ENCODE peak calls at places on chromosomes 2 and 18, in eight cellular contexts. X, M, F, Q, Z, G, O and E are unnamed samples. For H3K4me1, the result is how much of the 10 kb centered on the place peaks cover.

GRCh38 chr2:51003345-51004192 is 28.4 kb downstream of the NRXN1 start:
- DNase-seq in X (no peak), M (peak), F (no peak), Q (no peak), Z (no peak), G (no peak), O (no peak), E (no peak)

GRCh38 chr2:217935245-217935879 is 67.4 kb downstream of the TNS1 start:
- DNase-seq in X (no peak), M (no peak), F (peak), Q (no peak), Z (no peak), G (peak), O (no peak), E (peak)

GRCh38 chr2:60058781-60059180 is 494.7 kb downstream of the BCL11A start:
- DNase-seq in X (no peak), M (no peak), F (no peak), Q (no peak), Z (no peak), G (no peak), O (no peak), E (no peak)

GRCh38 chr2:114040816-114041215 is 150.9 kb downstream of the ACTR3 start:
- DNase-seq in X (no peak), M (no peak), F (no peak), Q (no peak), Z (no peak), G (no peak), O (no peak), E (no peak)

GRCh38 chr2:84631047-84631446 is 114.7 kb downstream of the DNAH6 start:
- DNase-seq in X (peak), M (peak), F (no peak), Q (peak), Z (no peak), G (no peak), O (peak), E (no peak)

GRCh38 chr2:196123679-196124373 is 47.6 kb downstream of the STK17B start:
- DNase-seq in X (no peak), M (peak), F (no peak), Q (no peak), Z (no peak), G (no peak), O (no peak), E (no peak)

GRCh38 chr2:160334028-160334729 is 134.1 kb upstream of the ITGB6 start:
- DNase-seq in X (no peak), M (peak), F (no peak), Q (no peak), Z (no peak), G (no peak), O (no peak), E (no peak)

GRCh38 chr2:220297093-220297492 is 669.7 kb downstream of the SLC4A3 start:
- DNase-seq in X (no peak), M (no peak), F (no peak), Q (no peak), Z (no peak), G (no peak), O (no peak), E (no peak)

GRCh38 chr2:147017976-147018645 is 826.7 kb upstream of the ACVR2A start:
- DNase-seq in X (no peak), M (no peak), F (no peak), Q (no peak), Z (no peak), G (no peak), O (no peak), E (no peak)

GRCh38 chr18:27185025-27185763 is at the start of gene CHST9:
- DNase-seq in X (no peak), M (no peak), F (peak), Q (no peak), Z (no peak), G (no peak), O (peak), E (no peak)

GRCh38 chr2:198287706-198288105 is 483.3 kb downstream of the PLCL1 start:
- DNase-seq in X (no peak), M (no peak), F (no peak), Q (no peak), Z (no peak), G (no peak), O (no peak), E (no peak)

DNA sequence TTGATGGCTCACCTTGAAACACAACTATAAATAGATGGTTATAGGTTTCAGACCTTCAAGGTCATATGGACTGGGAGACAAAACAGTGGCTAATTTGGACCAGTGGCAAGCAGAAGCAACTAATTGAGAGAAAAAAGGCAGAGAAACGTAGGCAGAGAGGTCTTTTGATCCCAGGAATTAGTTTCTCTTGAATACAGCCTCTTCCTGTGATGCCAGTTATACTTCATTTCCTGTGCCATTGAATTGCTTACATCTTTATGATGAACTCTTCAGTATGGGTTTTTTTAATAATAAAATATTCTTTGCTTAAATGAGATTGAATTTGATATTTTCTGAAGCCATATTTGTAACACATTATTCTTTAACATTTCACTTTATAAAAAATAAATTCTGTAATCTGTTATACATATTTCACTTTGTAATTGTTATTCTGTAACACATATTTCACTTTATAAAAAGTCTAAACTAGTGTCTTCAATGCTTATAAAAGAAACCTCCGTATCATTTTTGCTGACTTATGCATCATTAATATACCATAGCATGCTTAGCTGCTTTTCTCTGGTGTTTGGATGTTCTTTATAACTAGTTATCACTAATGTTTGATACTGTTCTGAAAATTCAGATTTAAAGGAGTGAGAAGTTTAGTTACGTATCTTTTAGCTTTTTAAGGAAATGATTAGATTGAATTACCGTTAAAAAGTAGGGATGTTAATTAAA is 8.9 kb downstream of the VAPA start:
- DNase-seq in X (no peak), M (no peak), F (no peak), Q (no peak), Z (no peak), G (no peak), O (no peak), E (no peak)
- H3K4me1 ChIP-seq in X (half or more), M (under half), F (half or more), Q (under half), Z (half or more), G (half or more), O (half or more), E (under half)

GRCh38 chr2:237859533-237860272 is at the start of gene RAMP1:
- DNase-seq in X (no peak), M (no peak), F (peak), Q (no peak), Z (no peak), G (peak), O (peak), E (peak)

GRCh38 chr2:237860273-237860935 is 981 bp downstream of the RAMP1 start:
- DNase-seq in X (no peak), M (no peak), F (peak), Q (no peak), Z (no peak), G (no peak), O (peak), E (no peak)

GRCh38 chr2:237857791-237858190 is 1.6 kb upstream of the RAMP1 start:
- DNase-seq in X (no peak), M (no peak), F (no peak), Q (no peak), Z (no peak), G (no peak), O (no peak), E (no peak)

GRCh38 chr2:237858294-237859081 is 935 bp upstream of the RAMP1 start:
- DNase-seq in X (peak), M (peak), F (peak), Q (no peak), Z (no peak), G (peak), O (peak), E (peak)

DNA sequence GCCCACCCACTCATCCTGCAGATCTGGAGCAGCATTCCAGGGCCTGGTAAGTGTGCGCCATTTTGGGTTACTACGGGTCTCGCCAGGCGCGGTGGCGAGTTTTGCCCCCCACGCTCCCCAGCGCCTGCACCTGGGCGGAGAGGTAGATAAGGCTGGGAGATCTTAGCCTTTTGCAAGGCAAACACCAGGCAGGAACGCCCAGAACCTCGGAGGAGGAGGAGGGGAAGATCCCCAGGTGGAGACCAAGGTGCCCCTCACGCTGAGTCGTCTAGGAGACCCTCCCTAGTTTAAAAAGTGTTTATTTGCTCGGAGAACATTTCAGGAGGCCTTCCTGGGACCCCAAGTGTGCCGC is 365 bp upstream of the RAMP1 start:
- DNase-seq in X (no peak), M (no peak), F (no peak), Q (no peak), Z (no peak), G (no peak), O (no peak), E (no peak)
- H3K4me3 ChIP-seq in X (no peak), M (no peak), F (peak), Q (peak), Z (no peak), G (no peak), O (no peak), E (peak)

GRCh38 chr2:23565374-23565773 is 180.4 kb downstream of the KLHL29 start:
- DNase-seq in X (no peak), M (no peak), F (no peak), Q (no peak), Z (no peak), G (no peak), O (no peak), E (no peak)

GRCh38 chr2:23568257-23569190 is 183.5 kb downstream of the KLHL29 start:
- DNase-seq in X (no peak), M (no peak), F (no peak), Q (no peak), Z (no peak), G (no peak), O (no peak), E (no peak)

GRCh38 chr2:23565814-23566213 is 180.8 kb downstream of the KLHL29 start:
- DNase-seq in X (no peak), M (no peak), F (peak), Q (no peak), Z (no peak), G (no peak), O (no peak), E (no peak)

GRCh38 chr2:23566236-23567142 is 181.5 kb downstream of the KLHL29 start:
- DNase-seq in X (peak), M (peak), F (no peak), Q (no peak), Z (no peak), G (no peak), O (peak), E (no peak)

DNA sequence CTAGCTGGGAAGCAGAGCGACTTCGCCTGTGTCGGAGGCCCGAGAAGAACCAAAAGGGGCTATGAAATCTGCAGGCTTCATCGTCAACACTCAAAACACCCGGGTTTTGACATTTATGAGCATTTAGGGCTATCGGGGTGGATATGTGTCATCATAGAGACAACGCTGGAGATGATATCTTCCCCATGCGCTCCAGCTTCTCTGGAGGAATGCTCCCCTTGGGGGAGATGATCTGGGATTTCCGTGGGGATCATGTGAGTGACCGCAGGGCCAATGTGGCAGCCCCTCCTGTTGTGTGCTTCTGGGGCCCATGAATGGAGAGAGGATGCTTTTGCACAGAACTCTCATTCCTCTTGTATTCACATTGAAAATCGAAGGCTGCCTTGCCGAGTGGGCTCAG is 182.4 kb downstream of the KLHL29 start:
- DNase-seq in X (no peak), M (no peak), F (no peak), Q (no peak), Z (no peak), G (no peak), O (peak), E (no peak)
- H3K27ac ChIP-seq in X (no peak), M (no peak), F (no peak), Q (no peak), Z (no peak), G (no peak), O (no peak), E (no peak)

GRCh38 chr2:14420851-14421250 is 211.7 kb upstream of the LRATD1 start:
- DNase-seq in X (no peak), M (no peak), F (no peak), Q (no peak), Z (no peak), G (no peak), O (no peak), E (no peak)
- H3K4me1 ChIP-seq in X (under half), M (under half), F (under half), Q (under half), Z (under half), G (under half), O (under half), E (under half)

GRCh38 chr2:111216811-111217652 is 96.3 kb downstream of the BCL2L11 start:
- DNase-seq in X (no peak), M (no peak), F (no peak), Q (no peak), Z (no peak), G (no peak), O (no peak), E (no peak)

GRCh38 chr2:111219734-111220505 is 99.2 kb downstream of the BCL2L11 start:
- DNase-seq in X (no peak), M (no peak), F (no peak), Q (no peak), Z (no peak), G (no peak), O (no peak), E (no peak)

GRCh38 chr2:111221701-111222100 is 101.0 kb downstream of the BCL2L11 start:
- DNase-seq in X (no peak), M (no peak), F (no peak), Q (no peak), Z (no peak), G (peak), O (no peak), E (no peak)

GRCh38 chr2:111222204-111222866 is 101.6 kb downstream of the BCL2L11 start:
- DNase-seq in X (no peak), M (no peak), F (no peak), Q (no peak), Z (no peak), G (no peak), O (no peak), E (no peak)

GRCh38 chr2:111219285-111219684 is 98.6 kb downstream of the BCL2L11 start:
- DNase-seq in X (no peak), M (no peak), F (no peak), Q (no peak), Z (no peak), G (no peak), O (no peak), E (no peak)
- H3K4me3 ChIP-seq in X (no peak), M (no peak), F (no peak), Q (no peak), Z (no peak), G (no peak), O (no peak), E (no peak)

GRCh38 chr2:65880451-65880850 is 448.1 kb upstream of the SPRED2 start:
- DNase-seq in X (no peak), M (no peak), F (no peak), Q (no peak), Z (no peak), G (no peak), O (no peak), E (no peak)

DNA sequence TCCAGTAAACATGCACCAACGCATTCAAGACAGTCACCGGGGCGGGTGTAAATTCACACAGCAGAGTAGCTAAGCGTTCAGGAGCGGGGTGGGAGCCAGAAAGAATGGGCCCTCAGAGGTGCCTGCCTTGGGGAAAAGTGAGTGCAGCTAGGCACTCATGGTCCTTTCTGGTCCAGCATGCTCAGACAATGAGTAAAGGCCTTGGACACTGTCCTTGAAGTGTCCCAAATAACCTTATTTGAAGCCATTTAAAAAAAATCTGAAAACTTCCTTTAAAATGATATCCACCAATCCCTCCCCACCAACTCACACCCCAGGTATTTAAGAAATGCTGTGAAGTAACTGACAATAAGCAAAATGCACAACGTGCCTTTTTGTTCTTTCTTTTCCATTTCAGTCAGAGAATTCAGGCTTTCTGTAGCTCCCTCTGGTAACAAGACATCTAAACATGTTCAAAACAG is 445.0 kb upstream of the SPRED2 start:
- DNase-seq in X (no peak), M (no peak), F (no peak), Q (no peak), Z (no peak), G (no peak), O (no peak), E (no peak)
- H3K27ac ChIP-seq in X (no peak), M (no peak), F (no peak), Q (no peak), Z (no peak), G (no peak), O (no peak), E (peak)

GRCh38 chr2:68357608-68358337 is 7.3 kb upstream of the PLEK start:
- DNase-seq in X (peak), M (peak), F (peak), Q (peak), Z (no peak), G (no peak), O (peak), E (peak)

GRCh38 chr2:68356599-68357239 is 8.4 kb upstream of the PLEK start:
- DNase-seq in X (no peak), M (no peak), F (no peak), Q (no peak), Z (no peak), G (no peak), O (no peak), E (no peak)

DNA sequence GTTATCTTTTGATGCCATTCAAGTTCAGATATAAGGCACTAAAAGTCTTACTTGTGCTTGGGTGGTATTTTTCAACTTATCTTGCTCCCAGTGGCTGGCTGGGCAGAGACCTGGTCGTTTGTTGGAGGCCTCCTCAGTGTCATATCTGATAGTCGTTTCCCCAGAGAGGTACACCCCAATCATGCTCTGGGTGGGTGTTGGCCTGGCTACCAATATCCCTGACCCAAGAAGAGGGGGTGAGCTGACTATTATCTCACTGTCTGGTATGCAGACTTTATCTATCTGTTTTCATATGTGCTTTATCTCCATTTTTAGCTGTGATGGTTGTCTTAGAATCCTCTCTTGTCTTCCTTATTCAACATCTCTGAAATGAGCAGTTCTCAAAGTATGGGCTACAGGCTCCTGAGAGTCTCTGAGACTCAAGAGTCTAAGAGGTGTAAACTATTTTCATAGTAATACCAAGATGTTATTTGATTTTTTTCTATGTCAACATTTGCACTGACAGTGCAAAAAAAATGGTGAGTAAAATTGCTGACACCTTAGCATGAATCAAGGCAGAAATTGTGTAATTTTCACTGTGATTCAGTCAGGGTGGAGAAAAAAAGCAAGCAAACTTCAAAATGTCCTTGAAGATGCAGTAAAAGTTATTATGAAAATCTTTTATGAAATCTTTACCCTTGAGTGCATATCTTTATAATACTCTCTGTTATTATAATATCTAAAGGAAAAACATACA is 12.3 kb upstream of the PLEK start:
- DNase-seq in X (no peak), M (no peak), F (no peak), Q (no peak), Z (no peak), G (no peak), O (no peak), E (no peak)
- H3K4me1 ChIP-seq in X (under half), M (under half), F (under half), Q (under half), Z (under half), G (under half), O (under half), E (under half)

GRCh38 chr18:24009246-24009645 is 5.3 kb upstream of the TTC39C start:
- DNase-seq in X (no peak), M (no peak), F (no peak), Q (no peak), Z (no peak), G (no peak), O (no peak), E (no peak)
- H3K4me3 ChIP-seq in X (no peak), M (no peak), F (no peak), Q (no peak), Z (no peak), G (no peak), O (no peak), E (no peak)